ENCODE peak calls at places on chromosomes 12 and 14, in four cellular contexts. W is aorta, Z is IMR-90, E is memory B cell. D is an unnamed sample.

GRCh38 chr14:92417759-92418158 is 94.8 kb downstream of the SLC24A4 start:
- DNase-seq in W (no peak), Z (no peak), E (no peak), D (no peak)

GRCh38 chr12:23559268-23559753 is 390.2 kb downstream of the SOX5 start:
- DNase-seq in W (no peak), Z (no peak), E (no peak), D (no peak)

GRCh38 chr12:70576341-70577282 is 60.6 kb downstream of the PTPRB start:
- DNase-seq in W (no peak), Z (peak; percentile 85), E (no peak), D (no peak)

GRCh38 chr14:75025082-75025481 is 22.4 kb downstream of the EIF2B2 start:
- DNase-seq in W (no peak), Z (peak; percentile 69), E (no peak), D (no peak)

GRCh38 chr12:203462-204260 is 10.3 kb downstream of the SLC6A12 start:
- DNase-seq in W (peak; percentile 76), Z (no peak), E (no peak), D (no peak)

GRCh38 chr12:107014050-107014449 is 27.1 kb upstream of the MTERF2 start:
- DNase-seq in W (no peak), Z (no peak), E (no peak), D (no peak)

GRCh38 chr14:72614365-72614764 is 279.5 kb downstream of the DPF3 start:
- DNase-seq in W (no peak), Z (no peak), E (peak; percentile 7), D (no peak)

GRCh38 chr12:9669019-9669326 is 540 bp upstream of the CLEC2D start:
- DNase-seq in W (no peak), Z (no peak), E (no peak), D (no peak)

GRCh38 chr12:115426732-115427131 is 742.8 kb upstream of the TBX3 start:
- DNase-seq in W (no peak), Z (no peak), E (no peak), D (no peak)

GRCh38 chr12:46383654-46384450 is 11.3 kb upstream of the SLC38A2 start:
- DNase-seq in W (peak; percentile 97), Z (peak; percentile 97), E (peak; percentile 58), D (no peak)

GRCh38 chr14:77782202-77782601 is 17.7 kb upstream of the ADCK1 start:
- DNase-seq in W (no peak), Z (peak; percentile 39), E (no peak), D (no peak)

GRCh38 chr14:33509927-33510535 is 440.8 kb downstream of the EGLN3 start:
- DNase-seq in W (no peak), Z (no peak), E (no peak), D (no peak)

GRCh38 chr14:96275182-96276112 is 19.4 kb downstream of the BDKRB1 start:
- DNase-seq in W (peak; percentile 93), Z (peak; percentile 90), E (peak; percentile 19), D (peak; percentile 33)

GRCh38 chr12:108268397-108268796 is 70.7 kb downstream of the CMKLR1 start:
- DNase-seq in W (no peak), Z (no peak), E (no peak), D (no peak)

GRCh38 chr12:25388216-25388615 is 137.5 kb upstream of the KRAS start:
- DNase-seq in W (no peak), Z (peak; percentile 25), E (no peak), D (no peak)

GRCh38 chr12:1844223-1844622 is 23.9 kb downstream of the LRTM2 start:
- DNase-seq in W (peak; percentile 64), Z (no peak), E (no peak), D (no peak)

GRCh38 chr14:71725802-71726638 is 206.2 kb upstream of the RGS6 start:
- DNase-seq in W (no peak), Z (peak; percentile 86), E (no peak), D (no peak)

GRCh38 chr12:76356094-76356493 is 7.9 kb upstream of the BBS10 start:
- DNase-seq in W (no peak), Z (no peak), E (no peak), D (no peak)

GRCh38 chr12:110726018-110726417 is 16.7 kb downstream of the PPP1CC start:
- DNase-seq in W (no peak), Z (no peak), E (no peak), D (no peak)

GRCh38 chr12:110012659-110013058 is 13.4 kb downstream of the ANKRD13A start:
- DNase-seq in W (no peak), Z (no peak), E (no peak), D (no peak)

D was measured in activated B cell treated with CpG ODN at 0.5 μM for 24 hours.